ENCODE peak calls at places on chromosomes 1 and 21, in four cellular contexts. One of them, this sample, is unnamed.

GRCh38 chr1:216416488-216416887 is 6.8 kb downstream of the USH2A start:
- DNase-seq in CD4-positive, CD25-positive, alpha-beta regulatory T cell: no peak
- DNase-seq in naive thymus-derived CD4-positive, alpha-beta T cell: no peak
- DNase-seq in body of pancreas: no peak
- DNase-seq in this sample: no peak

GRCh38 chr1:172897738-172898137 is 153.0 kb downstream of the TNFSF18 start:
- DNase-seq in CD4-positive, CD25-positive, alpha-beta regulatory T cell: no peak
- DNase-seq in naive thymus-derived CD4-positive, alpha-beta T cell: no peak
- DNase-seq in body of pancreas: no peak
- DNase-seq in this sample: no peak

GRCh38 chr1:28926629-28927441 is 12.5 kb downstream of the EPB41 start:
- DNase-seq in CD4-positive, CD25-positive, alpha-beta regulatory T cell: peak
- DNase-seq in naive thymus-derived CD4-positive, alpha-beta T cell: peak
- DNase-seq in body of pancreas: no peak
- DNase-seq in this sample: peak

GRCh38 chr1:65422241-65423203 is 2.1 kb downstream of the LEPR start:
- DNase-seq in CD4-positive, CD25-positive, alpha-beta regulatory T cell: no peak
- DNase-seq in naive thymus-derived CD4-positive, alpha-beta T cell: no peak
- DNase-seq in body of pancreas: no peak
- DNase-seq in this sample: no peak

GRCh38 chr21:31351438-31351837 is 7.4 kb upstream of the TIAM1 start:
- DNase-seq in CD4-positive, CD25-positive, alpha-beta regulatory T cell: no peak
- DNase-seq in naive thymus-derived CD4-positive, alpha-beta T cell: no peak
- DNase-seq in body of pancreas: no peak
- DNase-seq in this sample: no peak

GRCh38 chr1:87684194-87684593 is 355.5 kb downstream of the LMO4 start:
- DNase-seq in CD4-positive, CD25-positive, alpha-beta regulatory T cell: no peak
- DNase-seq in naive thymus-derived CD4-positive, alpha-beta T cell: no peak
- DNase-seq in body of pancreas: no peak
- DNase-seq in this sample: no peak

GRCh38 chr1:208475951-208476824 is 232.0 kb upstream of the PLXNA2 start:
- DNase-seq in CD4-positive, CD25-positive, alpha-beta regulatory T cell: no peak
- DNase-seq in naive thymus-derived CD4-positive, alpha-beta T cell: no peak
- DNase-seq in body of pancreas: no peak
- DNase-seq in this sample: no peak

GRCh38 chr1:76949503-76949902 is 82.2 kb downstream of the ST6GALNAC5 start:
- DNase-seq in CD4-positive, CD25-positive, alpha-beta regulatory T cell: no peak
- DNase-seq in naive thymus-derived CD4-positive, alpha-beta T cell: no peak
- DNase-seq in body of pancreas: no peak
- DNase-seq in this sample: no peak

GRCh38 chr1:19442150-19443096 is 42.9 kb downstream of the CAPZB start:
- DNase-seq in CD4-positive, CD25-positive, alpha-beta regulatory T cell: no peak
- DNase-seq in naive thymus-derived CD4-positive, alpha-beta T cell: no peak
- DNase-seq in body of pancreas: no peak
- DNase-seq in this sample: no peak

GRCh38 chr1:218524526-218524925 is 179.4 kb downstream of the TGFB2 start:
- DNase-seq in CD4-positive, CD25-positive, alpha-beta regulatory T cell: no peak
- DNase-seq in naive thymus-derived CD4-positive, alpha-beta T cell: no peak
- DNase-seq in body of pancreas: no peak
- DNase-seq in this sample: no peak

GRCh38 chr1:84078108-84078823 is 65.8 kb upstream of the PRKACB start:
- DNase-seq in CD4-positive, CD25-positive, alpha-beta regulatory T cell: no peak
- DNase-seq in naive thymus-derived CD4-positive, alpha-beta T cell: no peak
- DNase-seq in body of pancreas: no peak
- DNase-seq in this sample: no peak

GRCh38 chr1:198788561-198789064 is 149.8 kb downstream of the PTPRC start:
- DNase-seq in CD4-positive, CD25-positive, alpha-beta regulatory T cell: no peak
- DNase-seq in naive thymus-derived CD4-positive, alpha-beta T cell: no peak
- DNase-seq in body of pancreas: no peak
- DNase-seq in this sample: peak

GRCh38 chr1:197127513-197127912 is 19.0 kb downstream of the ASPM start:
- DNase-seq in CD4-positive, CD25-positive, alpha-beta regulatory T cell: no peak
- DNase-seq in naive thymus-derived CD4-positive, alpha-beta T cell: no peak
- DNase-seq in body of pancreas: no peak
- DNase-seq in this sample: no peak

GRCh38 chr1:5756434-5757176 is 235.6 kb downstream of the NPHP4 start:
- DNase-seq in CD4-positive, CD25-positive, alpha-beta regulatory T cell: no peak
- DNase-seq in naive thymus-derived CD4-positive, alpha-beta T cell: no peak
- DNase-seq in body of pancreas: no peak
- DNase-seq in this sample: no peak

GRCh38 chr1:18630511-18631495 is at the start of gene PAX7:
- DNase-seq in CD4-positive, CD25-positive, alpha-beta regulatory T cell: no peak
- DNase-seq in naive thymus-derived CD4-positive, alpha-beta T cell: no peak
- DNase-seq in body of pancreas: no peak
- DNase-seq in this sample: no peak

GRCh38 chr1:173669491-173669941 is at the start of gene ANKRD45:
- DNase-seq in CD4-positive, CD25-positive, alpha-beta regulatory T cell: no peak
- DNase-seq in naive thymus-derived CD4-positive, alpha-beta T cell: no peak
- DNase-seq in body of pancreas: peak
- DNase-seq in this sample: no peak

GRCh38 chr1:65167544-65167943 is 19.5 kb downstream of the AK4 start:
- DNase-seq in CD4-positive, CD25-positive, alpha-beta regulatory T cell: no peak
- DNase-seq in naive thymus-derived CD4-positive, alpha-beta T cell: no peak
- DNase-seq in body of pancreas: no peak
- DNase-seq in this sample: no peak

GRCh38 chr1:169707917-169708604 is 3.4 kb downstream of the SELL start:
- DNase-seq in CD4-positive, CD25-positive, alpha-beta regulatory T cell: no peak
- DNase-seq in naive thymus-derived CD4-positive, alpha-beta T cell: peak
- DNase-seq in body of pancreas: no peak
- DNase-seq in this sample: no peak

GRCh38 chr21:25857308-25858099 is 122.7 kb downstream of the GABPA start:
- DNase-seq in CD4-positive, CD25-positive, alpha-beta regulatory T cell: no peak
- DNase-seq in naive thymus-derived CD4-positive, alpha-beta T cell: no peak
- DNase-seq in body of pancreas: no peak
- DNase-seq in this sample: no peak

GRCh38 chr1:14113841-14114567 is 414.0 kb downstream of the PRDM2 start:
- DNase-seq in CD4-positive, CD25-positive, alpha-beta regulatory T cell: no peak
- DNase-seq in naive thymus-derived CD4-positive, alpha-beta T cell: no peak
- DNase-seq in body of pancreas: peak
- DNase-seq in this sample: peak

GRCh38 chr21:19268634-19269138 is 865.1 kb upstream of the TMPRSS15 start:
- DNase-seq in CD4-positive, CD25-positive, alpha-beta regulatory T cell: no peak
- DNase-seq in naive thymus-derived CD4-positive, alpha-beta T cell: no peak
- DNase-seq in body of pancreas: no peak
- DNase-seq in this sample: no peak

GRCh38 chr1:88735909-88736308 is 51.8 kb downstream of the PKN2 start:
- DNase-seq in CD4-positive, CD25-positive, alpha-beta regulatory T cell: no peak
- DNase-seq in naive thymus-derived CD4-positive, alpha-beta T cell: no peak
- DNase-seq in body of pancreas: no peak
- DNase-seq in this sample: no peak

GRCh38 chr1:41152622-41153044 is 89.5 kb downstream of the SCMH1 start:
- DNase-seq in CD4-positive, CD25-positive, alpha-beta regulatory T cell: no peak
- DNase-seq in naive thymus-derived CD4-positive, alpha-beta T cell: no peak
- DNase-seq in body of pancreas: no peak
- DNase-seq in this sample: no peak

GRCh38 chr1:204384636-204385354 is 25.1 kb upstream of the PLEKHA6 start:
- DNase-seq in CD4-positive, CD25-positive, alpha-beta regulatory T cell: no peak
- DNase-seq in naive thymus-derived CD4-positive, alpha-beta T cell: no peak
- DNase-seq in body of pancreas: peak
- DNase-seq in this sample: no peak

GRCh38 chr1:119731741-119732430 is 20.2 kb downstream of the PHGDH start:
- DNase-seq in CD4-positive, CD25-positive, alpha-beta regulatory T cell: no peak
- DNase-seq in naive thymus-derived CD4-positive, alpha-beta T cell: no peak
- DNase-seq in body of pancreas: no peak
- DNase-seq in this sample: no peak

GRCh38 chr1:32733573-32734321 is 31.2 kb upstream of the SYNC start:
- DNase-seq in CD4-positive, CD25-positive, alpha-beta regulatory T cell: no peak
- DNase-seq in naive thymus-derived CD4-positive, alpha-beta T cell: no peak
- DNase-seq in body of pancreas: no peak
- DNase-seq in this sample: no peak

GRCh38 chr1:235971020-235971419 is 93.9 kb downstream of the NID1 start:
- DNase-seq in CD4-positive, CD25-positive, alpha-beta regulatory T cell: no peak
- DNase-seq in naive thymus-derived CD4-positive, alpha-beta T cell: no peak
- DNase-seq in body of pancreas: no peak
- DNase-seq in this sample: no peak

GRCh38 chr1:235972316-235973090 is 92.4 kb downstream of the NID1 start:
- DNase-seq in CD4-positive, CD25-positive, alpha-beta regulatory T cell: no peak
- DNase-seq in naive thymus-derived CD4-positive, alpha-beta T cell: no peak
- DNase-seq in body of pancreas: no peak
- DNase-seq in this sample: no peak

GRCh38 chr1:235974616-235975015 is 90.3 kb downstream of the NID1 start:
- DNase-seq in CD4-positive, CD25-positive, alpha-beta regulatory T cell: no peak
- DNase-seq in naive thymus-derived CD4-positive, alpha-beta T cell: no peak
- DNase-seq in body of pancreas: no peak
- DNase-seq in this sample: no peak

GRCh38 chr1:235968837-235969236 is 96.1 kb downstream of the NID1 start:
- DNase-seq in CD4-positive, CD25-positive, alpha-beta regulatory T cell: no peak
- DNase-seq in naive thymus-derived CD4-positive, alpha-beta T cell: no peak
- DNase-seq in body of pancreas: no peak
- DNase-seq in this sample: no peak

DNA sequence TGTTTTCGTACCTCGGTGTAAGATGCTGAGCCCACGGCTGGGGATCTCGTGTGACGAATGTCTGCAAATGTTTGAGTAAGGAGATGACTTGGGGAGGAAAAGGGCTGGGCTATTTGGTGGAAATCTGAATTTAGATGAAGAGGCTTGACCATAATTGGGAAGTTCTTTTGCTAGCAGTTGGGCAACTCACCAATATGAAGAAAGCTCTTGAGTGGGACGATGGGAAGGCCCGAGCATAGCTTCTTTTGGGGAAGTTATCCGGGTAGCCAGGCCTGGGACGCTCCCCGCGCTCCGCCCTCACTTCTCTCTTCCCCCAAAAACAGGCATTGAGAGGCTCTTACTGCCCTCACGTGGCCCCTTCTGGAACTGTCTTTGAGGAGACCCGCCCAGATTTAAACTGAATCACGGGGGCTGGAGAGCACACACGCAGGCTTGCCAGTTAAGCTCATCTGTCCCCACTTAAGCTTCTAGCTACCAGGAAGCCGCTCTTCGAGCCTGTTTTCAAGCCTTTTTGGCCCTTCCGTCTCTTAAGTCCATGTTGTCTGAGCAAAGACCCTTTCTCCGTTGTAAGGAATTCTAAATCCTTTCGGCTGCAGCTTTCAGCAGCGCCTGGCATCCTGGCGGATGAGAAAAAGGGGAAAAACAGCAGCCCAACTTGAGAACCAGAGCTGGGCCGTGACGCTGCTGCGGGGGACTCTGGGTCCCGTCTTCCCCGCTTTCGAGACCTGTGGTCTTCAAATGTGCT is 93.1 kb downstream of the NID1 start:
- DNase-seq in CD4-positive, CD25-positive, alpha-beta regulatory T cell: peak
- DNase-seq in naive thymus-derived CD4-positive, alpha-beta T cell: peak
- DNase-seq in body of pancreas: peak
- DNase-seq in this sample: peak
- H3K4me3 ChIP-seq in CD4-positive, CD25-positive, alpha-beta regulatory T cell: no peak
- H3K4me3 ChIP-seq in naive thymus-derived CD4-positive, alpha-beta T cell: peak
- H3K4me3 ChIP-seq in body of pancreas: no peak
- H3K4me3 ChIP-seq in this sample: peak

GRCh38 chr1:66929999-66930822 is 5.4 kb downstream of the MIER1 start:
- DNase-seq in CD4-positive, CD25-positive, alpha-beta regulatory T cell: peak
- DNase-seq in naive thymus-derived CD4-positive, alpha-beta T cell: peak
- DNase-seq in body of pancreas: peak
- DNase-seq in this sample: peak

GRCh38 chr1:66929691-66929998 is 4.9 kb downstream of the MIER1 start:
- DNase-seq in CD4-positive, CD25-positive, alpha-beta regulatory T cell: no peak
- DNase-seq in naive thymus-derived CD4-positive, alpha-beta T cell: no peak
- DNase-seq in body of pancreas: no peak
- DNase-seq in this sample: no peak

GRCh38 chr1:66932291-66932690 is 7.5 kb downstream of the MIER1 start:
- DNase-seq in CD4-positive, CD25-positive, alpha-beta regulatory T cell: no peak
- DNase-seq in naive thymus-derived CD4-positive, alpha-beta T cell: no peak
- DNase-seq in body of pancreas: no peak
- DNase-seq in this sample: no peak

GRCh38 chr1:66930823-66931174 is 6.0 kb downstream of the MIER1 start:
- DNase-seq in CD4-positive, CD25-positive, alpha-beta regulatory T cell: no peak
- DNase-seq in naive thymus-derived CD4-positive, alpha-beta T cell: no peak
- DNase-seq in body of pancreas: no peak
- DNase-seq in this sample: no peak

DNA sequence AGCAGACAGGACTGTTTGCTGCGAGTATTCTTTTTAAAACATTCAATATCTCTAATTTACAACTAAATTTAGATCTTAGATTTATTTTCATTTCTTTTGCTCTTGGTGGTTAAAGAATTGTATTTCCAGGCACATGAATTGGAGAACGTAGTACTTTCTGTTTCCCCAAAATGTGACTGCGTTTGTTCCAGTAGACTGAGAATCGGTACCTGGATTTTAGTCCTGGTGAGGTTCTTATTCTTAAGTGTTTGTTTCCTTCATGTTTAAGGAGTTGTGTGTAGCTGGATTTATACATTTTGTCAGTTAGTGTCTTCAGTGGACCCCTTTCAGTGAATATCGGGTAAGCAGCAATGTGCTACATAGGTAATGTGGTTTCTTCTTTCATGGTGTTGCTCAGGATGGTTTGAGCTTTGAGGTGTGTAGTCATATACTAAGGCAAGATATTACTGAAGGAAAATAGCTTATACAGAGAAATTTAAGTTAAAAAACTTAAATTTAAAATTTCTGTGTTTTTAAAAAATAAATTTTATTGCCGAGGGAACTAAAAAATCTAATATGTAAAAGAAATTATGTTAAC is 6.8 kb downstream of the MIER1 start:
- DNase-seq in CD4-positive, CD25-positive, alpha-beta regulatory T cell: no peak
- DNase-seq in naive thymus-derived CD4-positive, alpha-beta T cell: peak
- DNase-seq in body of pancreas: no peak
- DNase-seq in this sample: peak
- H3K4me3 ChIP-seq in CD4-positive, CD25-positive, alpha-beta regulatory T cell: peak
- H3K4me3 ChIP-seq in naive thymus-derived CD4-positive, alpha-beta T cell: peak
- H3K4me3 ChIP-seq in body of pancreas: no peak
- H3K4me3 ChIP-seq in this sample: peak

GRCh38 chr1:157419845-157420542 is 132.3 kb downstream of the FCRL5 start:
- DNase-seq in CD4-positive, CD25-positive, alpha-beta regulatory T cell: no peak
- DNase-seq in naive thymus-derived CD4-positive, alpha-beta T cell: no peak
- DNase-seq in body of pancreas: no peak
- DNase-seq in this sample: no peak
- H3K4me3 ChIP-seq in CD4-positive, CD25-positive, alpha-beta regulatory T cell: no peak
- H3K4me3 ChIP-seq in naive thymus-derived CD4-positive, alpha-beta T cell: no peak
- H3K4me3 ChIP-seq in body of pancreas: no peak
- H3K4me3 ChIP-seq in this sample: no peak

GRCh38 chr1:159188375-159188788 is 16.3 kb upstream of the ACKR1 start:
- DNase-seq in CD4-positive, CD25-positive, alpha-beta regulatory T cell: no peak
- DNase-seq in naive thymus-derived CD4-positive, alpha-beta T cell: no peak
- DNase-seq in body of pancreas: peak
- DNase-seq in this sample: no peak
- H3K4me3 ChIP-seq in CD4-positive, CD25-positive, alpha-beta regulatory T cell: no peak
- H3K4me3 ChIP-seq in naive thymus-derived CD4-positive, alpha-beta T cell: no peak
- H3K4me3 ChIP-seq in body of pancreas: no peak
- H3K4me3 ChIP-seq in this sample: no peak

DNA sequence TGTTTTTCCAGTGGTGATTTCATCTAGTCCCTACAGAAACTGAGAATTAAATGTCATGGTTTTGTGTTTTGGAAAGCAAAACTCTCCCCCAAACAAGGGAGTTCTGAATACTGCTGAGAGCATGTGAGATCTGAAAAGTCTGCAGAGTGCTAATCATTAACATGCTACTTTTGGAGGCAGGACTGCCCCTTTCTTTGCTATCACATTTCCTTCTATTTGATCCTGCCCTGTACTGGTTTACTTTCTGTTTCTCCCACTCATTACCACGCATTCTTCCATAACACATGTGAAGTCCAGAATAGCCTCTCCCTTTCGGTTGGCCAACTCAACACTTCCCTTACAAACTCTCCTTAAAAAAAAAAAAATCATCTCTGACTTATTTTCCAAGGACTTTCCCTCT is 63.6 kb downstream of the GADD45A start:
- DNase-seq in CD4-positive, CD25-positive, alpha-beta regulatory T cell: no peak
- DNase-seq in naive thymus-derived CD4-positive, alpha-beta T cell: no peak
- DNase-seq in body of pancreas: no peak
- DNase-seq in this sample: no peak
- H3K4me3 ChIP-seq in CD4-positive, CD25-positive, alpha-beta regulatory T cell: no peak
- H3K4me3 ChIP-seq in naive thymus-derived CD4-positive, alpha-beta T cell: no peak
- H3K4me3 ChIP-seq in body of pancreas: no peak
- H3K4me3 ChIP-seq in this sample: no peak

GRCh38 chr1:150642296-150642695 is 12.9 kb upstream of the ENSA start:
- DNase-seq in CD4-positive, CD25-positive, alpha-beta regulatory T cell: no peak
- DNase-seq in naive thymus-derived CD4-positive, alpha-beta T cell: no peak
- DNase-seq in body of pancreas: no peak
- DNase-seq in this sample: no peak
- H3K4me3 ChIP-seq in CD4-positive, CD25-positive, alpha-beta regulatory T cell: no peak
- H3K4me3 ChIP-seq in naive thymus-derived CD4-positive, alpha-beta T cell: no peak
- H3K4me3 ChIP-seq in body of pancreas: no peak
- H3K4me3 ChIP-seq in this sample: no peak

This sample was measured in Jurkat, Clone E6-1.